ENCODE peak calls at places on chromosomes 2 and 18, in ten cellular contexts. Q is right atrium auricular region; U is nephron progenitor cell; X is D721Med; L is AG04450; O is GM10248; W is neural crest cell; F is fibroblast of villous mesenchyme; T is fibroblast of mammary gland; N is CD4-positive, alpha-beta T cell. Z is an unnamed sample.

GRCh38 chr2:97932975-97933662 is 62.6 kb downstream of the TMEM131 start:
- DNase-seq in Q (no peak), U (no peak), X (no peak), L (no peak), O (no peak), W (no peak), F (no peak), T (no peak), N (no peak), Z (no peak)

GRCh38 chr2:241314181-241314932 is 1.1 kb downstream of the HDLBP start:
- DNase-seq in Q (no peak), U (no peak), X (no peak), L (peak; percentile 11), O (no peak), W (no peak), F (peak; percentile 68), T (peak; percentile 62), N (no peak), Z (peak; percentile 10)

GRCh38 chr18:11671156-11671555 is 17.9 kb upstream of the GNAL start:
- DNase-seq in Q (no peak), U (no peak), X (no peak), L (no peak), O (no peak), W (no peak), F (no peak), T (no peak), N (no peak), Z (no peak)

GRCh38 chr2:95158891-95159619 is 593 bp downstream of the ZNF514 start:
- DNase-seq in Q (no peak), U (no peak), X (no peak), L (no peak), O (peak; percentile 58), W (peak; percentile 18), F (peak; percentile 47), T (peak; percentile 29), N (no peak), Z (no peak)

GRCh38 chr18:56475250-56475649 is 163.1 kb downstream of the TXNL1 start:
- DNase-seq in Q (no peak), U (no peak), X (no peak), L (no peak), O (no peak), W (no peak), F (no peak), T (peak; percentile 19), N (no peak), Z (no peak)

GRCh38 chr2:232628466-232629200 is 4.8 kb upstream of the EFHD1 start:
- DNase-seq in Q (no peak), U (no peak), X (no peak), L (no peak), O (no peak), W (no peak), F (no peak), T (no peak), N (no peak), Z (no peak)

GRCh38 chr2:57376985-57377384 is 669.6 kb upstream of the VRK2 start:
- DNase-seq in Q (no peak), U (no peak), X (no peak), L (no peak), O (no peak), W (no peak), F (peak; percentile 14), T (peak; percentile 14), N (no peak), Z (no peak)

GRCh38 chr18:41719808-41720207 is 235.2 kb upstream of the PIK3C3 start:
- DNase-seq in Q (no peak), U (no peak), X (no peak), L (no peak), O (no peak), W (no peak), F (peak; percentile 16), T (no peak), N (no peak), Z (no peak)

GRCh38 chr2:49490710-49491109 is 336.4 kb upstream of the FSHR start:
- DNase-seq in Q (no peak), U (peak; percentile 23), X (no peak), L (no peak), O (peak; percentile 39), W (no peak), F (no peak), T (no peak), N (no peak), Z (no peak)

GRCh38 chr18:78632111-78632541 is 347.5 kb upstream of the SALL3 start:
- DNase-seq in Q (no peak), U (no peak), X (no peak), L (no peak), O (no peak), W (no peak), F (no peak), T (peak; percentile 12), N (no peak), Z (no peak)

GRCh38 chr2:236743623-236744280 is 174.1 kb downstream of the ACKR3 start:
- DNase-seq in Q (no peak), U (no peak), X (no peak), L (no peak), O (no peak), W (no peak), F (peak; percentile 73), T (peak; percentile 98), N (no peak), Z (peak; percentile 34)

GRCh38 chr2:160715428-160715827 is 221.8 kb upstream of the RBMS1 start:
- DNase-seq in Q (no peak), U (no peak), X (no peak), L (no peak), O (no peak), W (no peak), F (no peak), T (peak; percentile 26), N (no peak), Z (no peak)

GRCh38 chr2:190333395-190333794 is 10.0 kb upstream of the INPP1 start:
- DNase-seq in Q (no peak), U (no peak), X (no peak), L (no peak), O (no peak), W (no peak), F (no peak), T (no peak), N (no peak), Z (no peak)

GRCh38 chr2:47422016-47422415 is 19.1 kb downstream of the MSH2 start:
- DNase-seq in Q (no peak), U (no peak), X (no peak), L (no peak), O (no peak), W (no peak), F (no peak), T (peak; percentile 43), N (no peak), Z (no peak)

GRCh38 chr2:96447726-96448125 is 57.4 kb downstream of the NEURL3 start:
- DNase-seq in Q (no peak), U (no peak), X (no peak), L (no peak), O (no peak), W (no peak), F (no peak), T (no peak), N (no peak), Z (no peak)

GRCh38 chr2:128720440-128721022 is 401.9 kb upstream of the HS6ST1 start:
- DNase-seq in Q (no peak), U (no peak), X (no peak), L (no peak), O (no peak), W (no peak), F (no peak), T (no peak), N (no peak), Z (no peak)
- TF ChIP-seq CTCF in Q (no peak), U (no peak), X (no peak), L (peak; percentile 36), O (no peak), W (peak; percentile 44), F (peak; percentile 28), T (peak; percentile 15), N (no peak), Z (no peak)

GRCh38 chr2:110741491-110741980 is 9.2 kb downstream of the ACOXL start:
- DNase-seq in Q (no peak), U (no peak), X (no peak), L (no peak), O (no peak), W (no peak), F (peak; percentile 22), T (no peak), N (no peak), Z (no peak)
- TF ChIP-seq CTCF in Q (no peak), U (no peak), X (no peak), L (no peak), O (no peak), W (no peak), F (peak; percentile 14), T (no peak), N (no peak), Z (no peak)

DNA sequence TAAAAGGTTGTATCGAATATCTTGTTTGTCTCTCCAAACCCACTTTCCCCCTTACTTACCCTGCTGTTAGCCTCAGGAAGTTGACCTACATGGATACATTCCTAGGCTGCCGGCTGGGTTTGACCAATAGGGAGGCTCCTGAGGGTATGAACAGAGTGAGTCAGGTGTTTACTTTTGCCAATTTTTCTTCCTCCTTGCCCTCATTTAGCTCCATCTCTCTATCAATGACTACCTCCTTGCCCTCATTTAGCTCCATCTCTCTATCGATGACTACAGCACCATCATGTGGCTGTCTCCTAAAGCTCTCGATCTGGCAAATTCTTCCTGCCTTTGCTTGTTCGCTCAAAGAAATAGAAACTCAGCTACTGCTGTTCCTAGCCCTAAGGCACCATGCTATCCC is 571.9 kb upstream of the CRIM1 start:
- DNase-seq in Q (no peak), U (no peak), X (no peak), L (no peak), O (no peak), W (no peak), F (no peak), T (no peak), N (no peak), Z (no peak)
- TF ChIP-seq CTCF in Q (no peak), U (no peak), X (no peak), L (no peak), O (no peak), W (no peak), F (no peak), T (no peak), N (no peak), Z (no peak)

GRCh38 chr2:222673273-222673672 is 1.8 kb downstream of the MOGAT1 start:
- DNase-seq in Q (no peak), U (no peak), X (no peak), L (no peak), O (no peak), W (no peak), F (no peak), T (no peak), N (no peak), Z (no peak)

GRCh38 chr2:222673883-222674282 is 2.4 kb downstream of the MOGAT1 start:
- DNase-seq in Q (no peak), U (no peak), X (no peak), L (no peak), O (no peak), W (no peak), F (no peak), T (no peak), N (no peak), Z (no peak)

GRCh38 chr2:222672068-222672401 is 577 bp downstream of the MOGAT1 start:
- DNase-seq in Q (no peak), U (no peak), X (no peak), L (no peak), O (no peak), W (no peak), F (no peak), T (no peak), N (no peak), Z (no peak)

GRCh38 chr2:222683805-222684204 is 12.3 kb downstream of the MOGAT1 start:
- DNase-seq in Q (no peak), U (no peak), X (no peak), L (no peak), O (no peak), W (no peak), F (no peak), T (no peak), N (no peak), Z (no peak)

GRCh38 chr2:222677981-222678380 is 6.5 kb downstream of the MOGAT1 start:
- DNase-seq in Q (no peak), U (no peak), X (no peak), L (no peak), O (no peak), W (no peak), F (no peak), T (no peak), N (no peak), Z (no peak)
- TF ChIP-seq CTCF in Q (no peak), U (no peak), X (no peak), L (peak; percentile 12), O (no peak), W (peak; percentile 38), F (peak; percentile 20), T (peak; percentile 5), N (no peak), Z (no peak)